ENCODE peak calls at places on chromosome 2, in eight cellular contexts. I is endothelial cell of umbilical vein, C is GM12878, L is fibroblast of lung, R is HCT116, B is PC-3, H is GM23338, W is HepG2. P is an unnamed sample.

GRCh38 chr2:66494708-66495107 is 59.8 kb downstream of the MEIS1 start:
- DNase-seq in I (no peak), W (peak), C (no peak), L (peak), H (no peak), R (no peak), B (peak), P (no peak)

GRCh38 chr2:111694690-111695089 is 189.3 kb downstream of the ANAPC1 start:
- DNase-seq in I (peak), R (no peak), H (no peak), W (no peak), L (peak), C (no peak), B (peak), P (peak)

GRCh38 chr2:156338578-156338977 is 6.1 kb upstream of the NR4A2 start:
- DNase-seq in W (no peak), I (no peak), L (no peak), R (no peak), H (no peak), C (no peak), B (no peak), P (no peak)

GRCh38 chr2:240759454-240759853 is 60.6 kb downstream of the KIF1A start:
- DNase-seq in H (no peak), C (peak), L (peak), B (no peak), R (peak), W (no peak), I (no peak), P (no peak)

GRCh38 chr2:149989447-149990063 is 402.0 kb upstream of the MMADHC start:
- DNase-seq in L (peak), R (no peak), I (peak), W (peak), H (no peak), C (no peak), B (peak), P (no peak)

GRCh38 chr2:186542002-186542401 is 47.9 kb upstream of the ITGAV start:
- DNase-seq in I (peak), W (no peak), C (no peak), R (no peak), H (peak), L (no peak), B (no peak), P (no peak)

GRCh38 chr2:36708119-36708741 is 11.7 kb downstream of the VIT start:
- DNase-seq in H (no peak), R (peak), B (peak), I (no peak), L (peak), W (no peak), C (no peak), P (peak)

GRCh38 chr2:152200562-152201465 is 25.3 kb upstream of the STAM2 start:
- DNase-seq in W (peak), R (peak), B (peak), I (peak), L (peak), H (peak), C (no peak), P (peak)

GRCh38 chr2:156769802-156770201 is 333.6 kb downstream of the GPD2 start:
- DNase-seq in L (no peak), H (no peak), R (no peak), I (no peak), W (no peak), B (no peak), C (no peak), P (no peak)

GRCh38 chr2:202757339-202757738 is 114.2 kb downstream of the ICA1L start:
- DNase-seq in W (no peak), C (no peak), R (no peak), I (no peak), B (no peak), H (no peak), L (no peak), P (no peak)

GRCh38 chr2:16135196-16135912 is 195.0 kb downstream of the MYCN start:
- DNase-seq in C (no peak), I (no peak), B (no peak), W (no peak), R (no peak), H (no peak), L (no peak), P (no peak)

GRCh38 chr2:54845514-54845913 is 122.1 kb downstream of the EML6 start:
- DNase-seq in C (peak), H (no peak), I (no peak), R (no peak), W (no peak), L (peak), B (no peak), P (peak)

GRCh38 chr2:127649100-127649611 is 3.2 kb downstream of the GPR17 start:
- DNase-seq in B (peak), W (no peak), I (no peak), L (no peak), C (no peak), H (no peak), R (no peak), P (peak)

GRCh38 chr2:223465793-223466192 is 136.4 kb downstream of the SCG2 start:
- DNase-seq in W (no peak), B (peak), R (no peak), H (no peak), I (peak), L (peak), C (no peak), P (peak)

GRCh38 chr2:5064687-5065086 is 627.5 kb upstream of the SOX11 start:
- DNase-seq in W (no peak), R (no peak), B (no peak), L (no peak), I (no peak), C (no peak), H (peak), P (no peak)

GRCh38 chr2:174544156-174544555 is 53.4 kb downstream of the WIPF1 start:
- DNase-seq in B (no peak), R (no peak), H (no peak), C (no peak), I (no peak), W (peak), L (no peak), P (no peak)

GRCh38 chr2:105820151-105820550 is 75.4 kb downstream of the NCK2 start:
- DNase-seq in R (no peak), I (no peak), C (no peak), H (no peak), L (no peak), B (no peak), W (no peak), P (no peak)

GRCh38 chr2:98869868-98870267 is 66.2 kb downstream of the CRACDL start:
- DNase-seq in B (peak), H (no peak), R (no peak), W (no peak), L (no peak), C (no peak), I (no peak), P (no peak)

GRCh38 chr2:207892676-207893402 is 123.1 kb upstream of the FZD5 start:
- DNase-seq in R (no peak), I (no peak), B (no peak), C (no peak), W (no peak), L (peak), H (no peak), P (no peak)

GRCh38 chr2:16092861-16093638 is 152.7 kb downstream of the MYCN start:
- DNase-seq in H (no peak), I (no peak), C (no peak), R (no peak), B (no peak), L (no peak), W (no peak), P (no peak)

GRCh38 chr2:120770641-120771040 is 35.0 kb downstream of the GLI2 start:
- DNase-seq in W (no peak), C (no peak), H (no peak), R (no peak), I (no peak), L (no peak), B (no peak), P (no peak)

GRCh38 chr2:58767833-58768726 is 527.0 kb upstream of the FANCL start:
- DNase-seq in R (no peak), B (no peak), C (no peak), L (no peak), W (no peak), H (no peak), I (no peak), P (peak)

GRCh38 chr2:126543081-126543480 is 112.9 kb upstream of the GYPC start:
- DNase-seq in H (peak), I (no peak), W (no peak), B (peak), C (no peak), R (no peak), L (peak), P (no peak)

GRCh38 chr2:151518802-151519201 is 109.1 kb downstream of the RIF1 start:
- DNase-seq in H (no peak), L (peak), B (peak), R (no peak), W (no peak), C (no peak), I (peak), P (no peak)

GRCh38 chr2:120949027-120949956 is 213.6 kb downstream of the GLI2 start:
- DNase-seq in B (peak), H (peak), L (no peak), R (no peak), W (peak), C (no peak), I (peak), P (no peak)

GRCh38 chr2:75607988-75608683 is 38.4 kb upstream of the MRPL19 start:
- DNase-seq in B (peak), R (no peak), H (peak), L (peak), C (no peak), I (peak), W (peak), P (peak)

GRCh38 chr2:75403991-75404428 is 156.7 kb downstream of the EVA1A start:
- DNase-seq in B (peak), I (peak), L (peak), H (peak), R (peak), W (peak), C (peak), P (peak)

GRCh38 chr2:58620127-58620526 is 379.0 kb upstream of the FANCL start:
- DNase-seq in B (peak), W (no peak), H (no peak), R (no peak), C (no peak), I (peak), L (peak), P (no peak)

GRCh38 chr2:234674781-234675201 is 177.9 kb upstream of the ARL4C start:
- DNase-seq in I (no peak), R (no peak), C (no peak), W (peak), B (no peak), L (peak), H (no peak), P (no peak)

GRCh38 chr2:68974251-68974650 is at the start of gene GKN1:
- DNase-seq in I (no peak), H (no peak), L (peak), W (no peak), B (no peak), R (no peak), C (no peak), P (no peak)

GRCh38 chr2:206260427-206261012 is 13.9 kb upstream of the ZDBF2 start:
- DNase-seq in I (no peak), L (peak), W (peak), C (no peak), R (no peak), H (peak), B (peak), P (peak)

GRCh38 chr2:216222650-216223352 is 113.7 kb downstream of the XRCC5 start:
- DNase-seq in I (peak), H (peak), B (peak), L (peak), W (no peak), C (peak), R (no peak), P (peak)
- TF ChIP-seq CTCF in I (peak), H (peak), B (peak), L (peak), W (peak), C (peak), R (peak), P (peak)

DNA sequence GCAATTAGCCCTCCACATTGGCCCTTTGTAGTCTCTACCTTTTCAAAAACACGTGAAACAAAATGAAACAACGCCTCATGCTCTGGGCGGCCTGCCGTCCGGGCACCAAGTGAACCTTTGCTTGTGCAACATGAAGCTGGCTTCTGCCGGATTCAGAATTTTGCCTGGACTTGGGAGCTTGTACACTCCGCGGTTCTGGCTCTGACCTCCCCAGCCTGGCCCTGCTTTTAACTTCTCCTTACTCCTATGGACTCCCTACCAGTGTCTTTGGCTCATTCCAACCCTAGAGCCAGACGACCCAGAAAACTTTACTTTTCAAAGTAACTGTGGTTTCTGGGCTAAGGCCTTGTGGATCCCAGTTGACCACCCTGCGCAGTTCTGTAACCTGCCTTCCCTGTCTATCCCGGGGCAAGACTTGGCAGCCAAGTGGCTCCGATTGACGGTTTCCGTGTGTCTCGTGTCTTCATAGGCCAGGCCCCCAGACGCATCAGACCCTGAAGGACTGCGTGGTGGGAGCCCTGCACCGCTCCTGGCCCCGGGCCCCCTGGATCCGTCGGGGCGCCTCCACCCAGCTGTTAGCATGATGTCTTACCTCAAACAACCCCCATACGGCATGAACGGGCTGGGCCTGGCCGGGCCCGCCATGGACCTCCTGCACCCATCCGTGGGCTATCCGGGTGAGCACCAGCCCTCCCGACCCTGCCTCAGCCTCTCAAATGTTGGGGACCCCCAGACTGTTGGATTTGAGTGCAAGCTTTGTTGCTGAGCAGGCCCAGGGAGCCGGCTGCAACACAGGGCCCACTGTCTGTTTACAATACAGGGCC is 2.0 kb downstream of the OTX1 start:
- DNase-seq in C (no peak), L (no peak), I (no peak), H (peak), B (no peak), W (no peak), R (no peak), P (no peak)
- TF ChIP-seq EZH2 in C (no peak), L (no peak), I (no peak), H (peak), B (no peak), W (no peak), R (no peak), P (no peak)

GRCh38 chr2:232771870-232772269 is 4.5 kb downstream of the KCNJ13 start:
- DNase-seq in C (no peak), B (no peak), I (no peak), H (no peak), W (no peak), R (no peak), L (no peak), P (no peak)
- H3K27ac ChIP-seq in C (peak), B (no peak), I (no peak), H (no peak), W (no peak), R (no peak), L (no peak), P (no peak)

GRCh38 chr2:48724278-48724677 is 31.2 kb downstream of the LHCGR start:
- DNase-seq in B (no peak), I (no peak), R (no peak), W (no peak), C (no peak), L (no peak), H (no peak), P (no peak)

GRCh38 chr2:48728295-48728694 is 27.2 kb downstream of the LHCGR start:
- DNase-seq in B (no peak), W (no peak), H (no peak), R (no peak), C (no peak), L (no peak), I (no peak), P (no peak)

GRCh38 chr2:48725696-48726494 is 29.6 kb downstream of the LHCGR start:
- DNase-seq in R (no peak), B (peak), W (peak), C (no peak), L (no peak), I (no peak), H (peak), P (no peak)

GRCh38 chr2:48728827-48729226 is 26.7 kb downstream of the LHCGR start:
- DNase-seq in H (no peak), W (no peak), B (no peak), I (no peak), L (no peak), C (no peak), R (no peak), P (no peak)

DNA sequence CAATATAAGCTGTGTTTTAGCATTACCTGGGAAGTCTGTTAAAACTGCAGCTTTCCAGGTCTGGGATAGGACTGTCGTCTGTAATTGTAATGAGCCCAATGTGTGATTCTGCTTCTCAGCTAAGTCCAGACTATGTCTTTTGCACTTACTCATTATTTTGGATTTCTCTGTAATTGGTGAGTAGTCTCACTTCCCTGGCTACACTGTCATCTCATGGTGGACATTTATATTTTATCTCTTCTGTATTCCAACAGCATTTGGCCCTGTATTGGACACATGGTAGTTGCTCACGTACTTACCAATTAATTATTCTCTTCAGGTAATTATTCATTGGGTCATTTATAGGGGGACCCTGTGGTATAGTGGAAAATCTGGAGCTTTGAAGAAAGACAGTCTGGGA is 28.0 kb downstream of the LHCGR start:
- DNase-seq in R (no peak), B (peak), C (no peak), L (peak), H (no peak), W (no peak), I (no peak), P (no peak)
- TF ChIP-seq CTCF in R (no peak), B (peak), C (no peak), L (no peak), H (no peak), W (no peak), I (no peak), P (no peak)

GRCh38 chr2:169360984-169361705 is 1.2 kb downstream of the LRP2 start:
- DNase-seq in L (no peak), H (peak), C (no peak), I (no peak), B (no peak), R (no peak), W (no peak), P (no peak)
- TF ChIP-seq EZH2 in L (peak), H (no peak), C (no peak), I (peak), B (no peak), R (no peak), W (peak), P (peak)

DNA sequence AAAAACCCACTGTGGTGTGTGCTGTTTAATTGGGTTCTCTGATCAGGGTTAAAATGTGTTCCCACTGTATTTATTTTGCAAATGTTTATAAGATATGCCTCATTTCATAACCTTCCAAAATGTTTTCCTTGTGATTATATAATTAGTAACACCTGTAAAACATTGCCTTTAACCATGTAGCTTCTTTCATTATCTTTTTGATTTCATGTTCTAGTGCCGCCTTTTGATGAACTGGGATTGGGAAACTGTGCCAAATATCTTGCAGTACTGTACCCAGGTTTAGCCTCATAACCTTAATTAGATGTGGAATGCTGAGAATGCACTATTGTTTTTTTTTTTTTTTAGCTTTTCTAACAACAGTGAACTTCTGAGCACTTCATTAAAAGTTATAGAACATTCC is 96.9 kb downstream of the TANC1 start:
- DNase-seq in B (no peak), H (no peak), I (no peak), R (no peak), W (no peak), C (no peak), L (peak), P (no peak)
- H3K27ac ChIP-seq in B (peak), H (no peak), I (peak), R (peak), W (no peak), C (no peak), L (no peak), P (no peak)

DNA sequence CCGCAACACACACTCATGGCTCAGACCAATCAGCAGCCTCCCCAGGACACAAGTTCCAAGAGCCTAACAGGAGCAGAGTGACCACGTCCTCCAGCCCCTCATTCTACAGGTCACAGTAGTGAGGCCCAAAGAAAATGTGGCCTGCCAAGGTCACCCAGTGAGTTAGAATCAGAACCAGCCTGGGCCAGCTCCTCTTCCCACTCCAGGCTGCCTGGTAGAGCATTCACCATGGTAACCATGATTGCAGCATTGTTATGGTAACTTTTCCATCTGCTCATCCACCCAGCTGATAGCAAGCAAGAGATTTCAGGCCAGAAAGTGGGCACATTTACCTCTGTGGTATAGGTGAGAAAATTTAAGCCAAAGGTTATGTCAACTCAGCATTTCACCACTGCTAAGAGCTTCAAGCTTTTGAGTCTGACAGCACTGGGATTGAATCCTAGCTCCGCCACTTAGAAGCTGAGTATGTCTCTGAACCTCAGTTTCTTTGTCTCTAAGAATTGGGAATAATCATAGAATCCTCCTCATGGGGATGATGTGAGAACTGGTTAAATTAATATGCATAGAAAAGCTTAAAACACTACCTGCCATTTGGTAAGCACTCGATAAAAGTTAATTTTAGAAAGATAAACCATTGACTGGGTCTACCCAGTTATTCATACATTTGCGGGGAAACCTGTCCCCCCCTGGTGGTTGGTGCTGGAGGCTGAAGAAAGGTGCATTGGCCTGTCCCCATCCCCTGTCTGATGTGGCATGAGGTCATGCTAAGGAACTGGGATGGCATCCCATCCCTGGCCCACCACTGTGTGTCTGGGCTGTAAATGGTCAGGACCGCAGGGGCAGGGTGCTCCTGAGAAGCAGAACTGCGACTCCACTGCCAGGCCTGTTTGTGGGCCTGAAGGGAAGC is 181.5 kb downstream of the KLHL29 start:
- DNase-seq in C (no peak), H (peak), W (peak), R (no peak), I (peak), L (no peak), B (peak), P (peak)
- TF ChIP-seq CTCF in C (peak), H (peak), W (peak), R (peak), I (peak), L (no peak), B (peak), P (peak)

P was measured in A673.